ENCODE peak calls at places on chromosomes 5 and 9, in nine cellular contexts. V is fibroblast of the conjunctiva; R is DMS79 treated with DMSO at 0.1 percent for 48 hours; I is effector memory CD4-positive, alpha-beta T cell; U is occipital lobe; O is AG08396; K is NCI-H1417; Z is ELF-1; C is posterior cingulate gyrus. Q is an unnamed sample.

GRCh38 chr9:91214867-91215266 is 146.9 kb downstream of the AUH start:
- DNase-seq in O (no peak), U (no peak), V (no peak), C (no peak), R (no peak), I (no peak), K (no peak), Z (no peak), Q (no peak)

GRCh38 chr5:109951758-109952157 is 262.0 kb downstream of the MAN2A1 start:
- DNase-seq in R (no peak), O (no peak), I (no peak), U (no peak), C (no peak), V (no peak), K (no peak), Z (no peak), Q (no peak)

GRCh38 chr9:83981126-83981871 is 694 bp downstream of the RMI1 start:
- DNase-seq in I (no peak), R (peak; percentile 36), V (no peak), C (no peak), U (no peak), K (peak; percentile 87), O (peak; percentile 51), Z (peak; percentile 53), Q (no peak)

GRCh38 chr5:108747111-108748009 is at the start of gene FER:
- DNase-seq in U (no peak), V (peak; percentile 58), Z (no peak), R (no peak), C (no peak), O (peak; percentile 33), I (peak; percentile 9), K (peak; percentile 54), Q (peak; percentile 76)

GRCh38 chr9:4320021-4320420 is 20.2 kb upstream of the GLIS3 start:
- DNase-seq in R (no peak), V (no peak), C (no peak), O (no peak), U (no peak), Z (no peak), I (no peak), K (no peak), Q (no peak)

GRCh38 chr9:6660512-6660911 is 15.0 kb upstream of the GLDC start:
- DNase-seq in R (no peak), U (no peak), O (no peak), I (no peak), C (no peak), Z (no peak), K (no peak), V (no peak), Q (no peak)

GRCh38 chr5:180116441-180117377 is 45.1 kb upstream of the RNF130 start:
- DNase-seq in R (no peak), C (no peak), O (no peak), K (peak; percentile 1), I (no peak), Z (peak; percentile 58), V (no peak), U (no peak), Q (no peak)

GRCh38 chr9:123940721-123941534 is 11.0 kb upstream of the DENND1A start:
- DNase-seq in O (no peak), K (no peak), V (no peak), C (no peak), U (no peak), R (no peak), I (no peak), Z (no peak), Q (no peak)

GRCh38 chr5:9544502-9545300 is 1.2 kb downstream of the SEMA5A start:
- DNase-seq in U (peak; percentile 78), R (peak; percentile 80), C (peak; percentile 91), O (peak; percentile 76), K (peak; percentile 13), Z (peak; percentile 95), V (peak; percentile 59), I (no peak), Q (peak; percentile 3)

GRCh38 chr9:78397045-78397843 is 100.3 kb downstream of the PSAT1 start:
- DNase-seq in C (no peak), R (peak; percentile 1), O (no peak), V (no peak), K (peak; percentile 95), I (no peak), Z (no peak), U (no peak), Q (no peak)

Q was measured in naive B cell.